ENCODE peak calls at places on chromosomes 2 and 18, in seven cellular contexts. H is kidney, Y is mammary epithelial cell, D is Panc1, T is H9, M is epithelial cell of prostate, J is stomach. N is an unnamed sample.

GRCh38 chr2:133884739-133885381 is 316.6 kb upstream of the NCKAP5 start:
- DNase-seq in J (no peak), M (no peak), Y (peak), T (no peak), D (no peak), H (no peak), N (no peak)

GRCh38 chr2:154375625-154376020 is 322.9 kb upstream of the KCNJ3 start:
- DNase-seq in T (no peak), Y (peak), H (no peak), M (peak), J (no peak), D (peak), N (no peak)

GRCh38 chr2:55283083-55283482 is 14.1 kb upstream of the MTIF2 start:
- DNase-seq in Y (no peak), D (no peak), T (no peak), H (no peak), J (no peak), M (no peak), N (no peak)

GRCh38 chr2:74261204-74261864 is 62.9 kb downstream of the MTHFD2 start:
- DNase-seq in J (peak), T (peak), M (no peak), Y (peak), D (no peak), H (no peak), N (no peak)

GRCh38 chr18:14924226-14924625 is 176.3 kb downstream of the ANKRD30B start:
- DNase-seq in H (no peak), J (no peak), M (no peak), D (no peak), Y (peak), T (no peak), N (no peak)

GRCh38 chr18:58076052-58076451 is 32.0 kb downstream of the NEDD4L start:
- DNase-seq in D (no peak), Y (peak), T (no peak), H (no peak), M (no peak), J (no peak), N (no peak)

GRCh38 chr2:117272975-117273671 is 541.4 kb upstream of the DDX18 start:
- DNase-seq in T (no peak), J (no peak), D (no peak), Y (no peak), M (no peak), H (no peak), N (no peak)

GRCh38 chr2:217314021-217314460 is 454.2 kb upstream of the TNP1 start:
- DNase-seq in T (no peak), H (no peak), D (no peak), M (no peak), Y (no peak), J (no peak), N (no peak)

GRCh38 chr18:55863876-55864275 is 275.9 kb upstream of the TCF4 start:
- DNase-seq in D (no peak), T (no peak), Y (no peak), H (no peak), M (no peak), J (no peak), N (no peak)

GRCh38 chr18:61741881-61742280 is 150.9 kb downstream of the RNF152 start:
- DNase-seq in J (no peak), H (no peak), D (no peak), Y (no peak), M (no peak), T (no peak), N (no peak)

GRCh38 chr18:57737661-57738060 is 65.5 kb downstream of the ATP8B1 start:
- DNase-seq in H (peak), T (no peak), J (peak), D (no peak), Y (peak), M (peak), N (peak)

GRCh38 chr2:151280276-151280675 is 9.2 kb downstream of the NMI start:
- DNase-seq in J (no peak), Y (no peak), M (no peak), D (no peak), H (no peak), T (no peak), N (no peak)

GRCh38 chr2:132588576-132588975 is 81.4 kb downstream of the LYPD1 start:
- DNase-seq in M (no peak), D (no peak), J (no peak), T (no peak), Y (no peak), H (no peak), N (no peak)

GRCh38 chr2:217804338-217804737 is 198.5 kb downstream of the TNS1 start:
- DNase-seq in J (no peak), M (no peak), D (no peak), Y (no peak), T (peak), H (no peak), N (peak)

GRCh38 chr2:239520811-239521517 is 120.1 kb upstream of the HDAC4 start:
- DNase-seq in J (no peak), D (no peak), H (peak), M (no peak), Y (no peak), T (no peak), N (no peak)

GRCh38 chr2:9970386-9971044 is 19.0 kb downstream of the GRHL1 start:
- DNase-seq in H (no peak), J (no peak), T (no peak), M (no peak), D (no peak), Y (no peak), N (no peak)

GRCh38 chr18:76246579-76246978 is 248.5 kb downstream of the ZNF516 start:
- DNase-seq in D (no peak), M (no peak), T (no peak), Y (no peak), J (no peak), H (no peak), N (no peak)

GRCh38 chr2:151409601-151410484 is at the start of gene RIF1:
- DNase-seq in T (peak), H (peak), Y (peak), M (peak), D (peak), J (peak), N (peak)

GRCh38 chr18:9135081-9135911 is 1.3 kb upstream of the ANKRD12 start:
- DNase-seq in Y (no peak), H (peak), D (no peak), M (no peak), T (no peak), J (no peak), N (no peak)

GRCh38 chr2:11129598-11130449 is 25.4 kb upstream of the SLC66A3 start:
- DNase-seq in T (peak), J (peak), H (peak), M (no peak), Y (no peak), D (no peak), N (no peak)

GRCh38 chr18:79682896-79683625 is 3.5 kb downstream of the CTDP1 start:
- DNase-seq in Y (no peak), H (no peak), D (no peak), M (no peak), J (no peak), T (no peak), N (no peak)

GRCh38 chr2:217741381-217741955 is 261.3 kb downstream of the TNS1 start:
- DNase-seq in J (no peak), T (no peak), M (no peak), D (no peak), H (no peak), Y (no peak), N (no peak)

GRCh38 chr2:148719941-148720436 is 75.4 kb downstream of the EPC2 start:
- DNase-seq in T (no peak), Y (no peak), H (no peak), M (no peak), D (no peak), J (no peak), N (peak)

GRCh38 chr2:133570547-133570946 is 2.3 kb upstream of the NCKAP5 start:
- DNase-seq in T (no peak), Y (no peak), J (no peak), M (no peak), H (no peak), D (no peak), N (no peak)

GRCh38 chr2:9820020-9820973 is 23.0 kb upstream of the TAF1B start:
- DNase-seq in Y (peak), J (no peak), H (no peak), T (peak), M (no peak), D (no peak), N (no peak)

GRCh38 chr2:63424329-63425078 is 163.8 kb downstream of the WDPCP start:
- DNase-seq in Y (peak), D (peak), M (no peak), T (peak), H (peak), J (no peak), N (no peak)

GRCh38 chr2:126811101-126811500 is 87.6 kb upstream of the TEX51 start:
- DNase-seq in T (no peak), D (no peak), M (no peak), Y (no peak), J (no peak), H (no peak), N (no peak)

GRCh38 chr18:5515007-5515744 is 28.6 kb downstream of the EPB41L3 start:
- DNase-seq in Y (no peak), D (no peak), M (no peak), H (no peak), T (no peak), J (no peak), N (no peak)

GRCh38 chr2:188414869-188415753 is 123.4 kb downstream of the GULP1 start:
- DNase-seq in J (no peak), H (no peak), D (no peak), T (no peak), M (no peak), Y (no peak), N (no peak)

GRCh38 chr2:3627500-3628100 is 30.4 kb upstream of the ALLC start:
- DNase-seq in M (no peak), D (no peak), H (peak), J (peak), T (peak), Y (no peak), N (peak)

DNA sequence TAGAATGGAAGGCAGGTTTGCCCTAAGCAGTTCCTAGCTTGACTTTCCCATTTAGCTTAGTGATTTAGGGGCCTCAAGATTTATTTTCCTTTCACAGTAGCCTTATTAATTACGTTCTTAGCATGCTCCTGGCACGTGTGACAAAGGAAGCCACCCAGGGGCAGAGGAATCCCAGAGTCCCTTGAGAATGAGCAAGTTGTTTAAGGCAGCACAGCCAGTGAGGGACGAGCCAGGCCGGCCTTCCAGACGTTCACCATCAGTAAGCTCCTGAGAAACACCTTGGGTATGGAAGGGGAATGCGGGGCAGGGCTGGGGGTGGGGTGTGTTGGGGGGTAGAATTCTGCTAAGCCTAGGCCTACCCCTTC is 76.3 kb downstream of the SOWAHC start:
- DNase-seq in D (no peak), Y (no peak), T (no peak), H (no peak), M (no peak), J (no peak), N (no peak)
- H3K27ac ChIP-seq in D (no peak), Y (no peak), T (no peak), H (peak), M (peak), J (peak), N (peak)

DNA sequence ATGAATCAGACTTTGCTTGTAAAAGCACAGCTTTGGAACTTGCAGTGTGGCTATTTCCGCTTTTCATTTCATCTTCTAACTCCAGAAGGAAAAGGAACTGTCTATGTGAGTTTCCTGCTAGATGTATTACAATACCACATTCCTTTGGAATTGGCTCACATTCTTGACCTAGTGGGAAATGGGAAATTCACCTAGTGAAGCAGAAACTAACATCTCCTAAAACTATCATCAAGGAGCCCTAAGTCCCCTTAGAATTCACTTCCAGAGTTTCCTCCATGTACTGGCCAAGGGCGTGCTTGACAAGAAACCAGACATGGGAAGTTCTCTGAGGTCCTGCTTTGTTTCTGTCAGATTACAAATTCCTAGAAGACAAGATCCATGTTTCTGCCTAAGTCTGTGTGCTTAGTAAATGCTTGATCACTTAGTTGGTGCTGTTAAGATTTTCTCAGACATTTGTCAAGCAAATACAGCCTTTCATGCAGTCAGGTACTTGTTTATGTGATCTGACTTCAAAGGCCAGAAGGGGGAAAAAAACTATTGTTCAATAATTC is 275.7 kb upstream of the FN1 start:
- DNase-seq in T (no peak), H (no peak), Y (peak), D (no peak), M (no peak), J (no peak), N (no peak)
- H3K27ac ChIP-seq in T (no peak), H (no peak), Y (peak), D (no peak), M (peak), J (no peak), N (peak)

DNA sequence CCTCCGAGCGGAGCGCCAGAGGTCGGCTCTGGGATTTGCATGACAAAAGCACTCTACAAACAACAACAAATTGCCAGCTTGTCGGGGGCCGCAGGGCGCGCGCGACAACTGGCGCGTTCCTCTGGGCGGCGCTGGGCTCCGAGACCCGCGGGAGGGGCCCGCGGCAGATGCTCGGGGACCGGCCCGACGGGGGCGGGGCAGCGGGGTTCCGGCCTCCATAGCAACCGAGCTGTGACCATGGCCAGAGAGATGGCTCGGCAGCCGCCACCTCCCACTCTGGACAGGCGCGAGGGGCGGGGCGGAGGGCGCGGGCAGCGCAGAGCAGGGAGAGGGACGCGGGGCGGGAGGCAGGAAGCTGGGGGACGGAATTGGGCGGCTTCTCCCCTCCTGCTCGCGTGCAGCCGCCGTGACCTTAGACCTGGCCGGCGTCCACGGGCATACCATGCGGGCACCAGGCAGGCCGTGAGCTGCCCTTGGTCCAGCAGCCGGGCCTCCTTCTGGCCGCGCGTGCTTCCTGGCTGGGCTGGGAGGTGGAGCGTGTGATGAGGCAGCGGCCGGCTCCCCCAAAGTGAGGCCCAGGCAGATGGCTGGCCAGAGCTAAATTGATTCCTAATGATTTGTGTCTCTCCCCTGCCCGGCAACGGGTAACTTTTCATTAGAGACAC is 171.5 kb downstream of the CELF4 start:
- DNase-seq in Y (no peak), H (peak), D (no peak), J (peak), T (peak), M (no peak), N (peak)
- H3K27ac ChIP-seq in Y (no peak), H (no peak), D (no peak), J (no peak), T (no peak), M (no peak), N (no peak)

GRCh38 chr2:43169091-43169936 is 57.1 kb downstream of the ZFP36L2 start:
- DNase-seq in H (peak), J (peak), T (peak), D (no peak), Y (no peak), M (peak), N (no peak)

GRCh38 chr2:43169987-43170732 is 56.2 kb downstream of the ZFP36L2 start:
- DNase-seq in D (no peak), J (peak), H (no peak), Y (no peak), T (peak), M (no peak), N (no peak)

GRCh38 chr2:43170733-43171101 is 55.7 kb downstream of the ZFP36L2 start:
- DNase-seq in M (no peak), J (no peak), Y (no peak), D (no peak), T (peak), H (no peak), N (no peak)

GRCh38 chr2:43174368-43175186 is 51.8 kb downstream of the ZFP36L2 start:
- DNase-seq in D (no peak), H (no peak), J (peak), T (no peak), M (no peak), Y (no peak), N (no peak)

GRCh38 chr2:43171789-43172188 is 54.6 kb downstream of the ZFP36L2 start:
- DNase-seq in Y (no peak), D (no peak), J (peak), M (no peak), T (no peak), H (no peak), N (no peak)
- H3K27ac ChIP-seq in Y (no peak), D (no peak), J (no peak), M (no peak), T (no peak), H (no peak), N (peak)

DNA sequence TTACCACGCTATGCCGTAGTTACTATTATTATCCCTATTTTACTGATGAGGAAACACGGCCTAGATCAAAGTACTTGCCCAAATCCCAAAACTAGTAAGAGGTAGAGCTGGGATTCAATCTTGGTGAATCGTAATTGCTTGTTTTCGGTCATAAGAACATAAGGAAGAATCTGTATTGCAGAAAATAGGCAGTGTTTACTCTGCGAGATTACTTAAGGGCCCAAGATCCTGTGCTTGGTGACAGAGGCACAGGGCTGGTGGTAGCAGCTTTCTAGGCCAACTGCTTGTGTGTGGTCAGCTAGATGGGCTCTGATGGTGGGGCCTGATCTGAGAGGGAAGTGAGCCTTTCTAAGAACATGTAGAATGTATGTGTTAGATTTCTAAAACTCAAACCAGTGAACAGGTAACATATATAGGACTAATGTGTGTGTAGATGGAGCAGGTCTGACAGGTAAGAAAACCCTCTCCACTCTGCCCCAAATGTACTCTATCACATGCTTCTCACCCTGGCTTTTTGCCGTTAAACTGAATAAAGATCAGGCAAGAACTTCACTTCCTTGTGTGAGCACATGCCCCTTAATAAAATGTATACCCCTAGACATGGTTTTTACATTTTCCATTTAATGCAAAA is 70.8 kb downstream of the SPATS2L start:
- DNase-seq in D (no peak), M (no peak), Y (no peak), T (no peak), J (no peak), H (no peak), N (no peak)
- H3K27ac ChIP-seq in D (peak), M (peak), Y (no peak), T (no peak), J (peak), H (peak), N (no peak)

DNA sequence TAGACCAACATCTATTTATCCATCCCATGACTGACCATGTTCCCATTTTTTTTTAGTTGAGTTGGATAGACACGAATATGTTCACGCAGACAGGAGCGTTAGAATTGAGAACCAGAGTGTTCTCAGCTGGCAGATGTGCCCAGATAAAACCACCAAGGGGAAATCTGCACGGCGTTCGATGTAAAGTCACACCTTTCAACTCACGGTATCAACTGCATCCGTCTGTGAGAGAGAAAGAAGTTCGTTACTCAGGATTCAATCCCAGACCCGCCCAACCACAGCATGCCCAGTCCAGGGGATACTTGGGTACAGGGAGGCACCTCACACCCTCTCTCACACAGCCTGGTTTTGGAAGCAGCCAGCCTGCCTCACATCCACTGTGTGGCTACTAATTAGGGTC is 26.1 kb downstream of the MAL start:
- DNase-seq in T (no peak), M (no peak), H (no peak), Y (no peak), J (no peak), D (no peak), N (no peak)
- H3K27ac ChIP-seq in T (no peak), M (no peak), H (peak), Y (no peak), J (no peak), D (no peak), N (no peak)

GRCh38 chr2:69964353-69964831 is 3.0 kb upstream of the ASPRV1 start:
- DNase-seq in T (no peak), H (peak), J (peak), Y (no peak), D (no peak), M (no peak), N (no peak)
- H3K27ac ChIP-seq in T (no peak), H (peak), J (peak), Y (no peak), D (no peak), M (no peak), N (no peak)

DNA sequence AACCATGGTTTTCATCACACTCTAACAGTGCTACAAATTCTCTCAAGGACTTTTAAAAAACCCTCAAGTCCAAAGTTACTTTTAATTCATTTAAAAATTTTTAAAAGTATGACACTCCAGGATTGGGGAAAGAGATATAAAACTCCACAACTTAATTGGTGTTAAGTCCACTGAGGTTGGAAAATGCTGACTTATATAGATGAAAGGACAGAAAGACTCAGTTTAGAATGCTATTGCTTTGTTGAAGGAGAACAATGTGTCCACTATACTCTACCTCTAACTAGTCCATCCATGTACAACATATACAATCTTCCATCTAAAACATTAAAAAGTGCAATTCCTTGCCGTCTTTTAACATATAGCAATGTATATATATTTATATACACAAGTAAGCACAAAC is 41.2 kb downstream of the CABYR start:
- DNase-seq in H (no peak), T (no peak), M (no peak), D (no peak), Y (no peak), J (no peak), N (no peak)
- H3K27ac ChIP-seq in H (no peak), T (no peak), M (no peak), D (no peak), Y (no peak), J (no peak), N (no peak)